ENCODE peak calls at places on chromosomes 2 and 18, in four cellular contexts. L is transverse colon, F is heart right ventricle, W is fibroblast of lung. S is an unnamed sample.

GRCh38 chr2:167411367-167411766 is 523.1 kb downstream of the XIRP2 start:
- DNase-seq in F (no peak), W (no peak), L (no peak), S (no peak)

GRCh38 chr2:40559175-40559574 is 107.3 kb upstream of the SLC8A1 start:
- DNase-seq in W (peak; percentile 5), F (no peak), L (no peak), S (no peak)

GRCh38 chr18:35220424-35220823 is 20.4 kb upstream of the ZNF397 start:
- DNase-seq in L (peak; percentile 12), F (no peak), W (no peak), S (no peak)

GRCh38 chr2:233034-233433 is 30.8 kb downstream of the SH3YL1 start:
- DNase-seq in L (no peak), W (no peak), F (no peak), S (no peak)

GRCh38 chr18:45386256-45386655 is 229.0 kb upstream of the SLC14A2 start:
- DNase-seq in L (peak; percentile 24), F (peak; percentile 20), W (peak; percentile 47), S (peak; percentile 7)

GRCh38 chr2:20608666-20609348 is 42.1 kb downstream of the HS1BP3 start:
- DNase-seq in W (peak; percentile 41), L (no peak), F (no peak), S (no peak)

GRCh38 chr18:45617284-45617683 is 2.0 kb downstream of the SLC14A2 start:
- DNase-seq in F (peak; percentile 76), W (peak; percentile 90), L (peak; percentile 91), S (peak; percentile 72)

GRCh38 chr18:45745817-45746461 is 22.0 kb downstream of the SLC14A1 start:
- DNase-seq in F (no peak), L (no peak), W (no peak), S (no peak)

GRCh38 chr2:169739351-169739750 is 5.7 kb downstream of the KLHL23 start:
- DNase-seq in W (no peak), L (no peak), F (no peak), S (no peak)

GRCh38 chr2:156896294-156896693 is 361.2 kb upstream of the GALNT5 start:
- DNase-seq in L (no peak), W (peak; percentile 75), F (no peak), S (no peak)

GRCh38 chr2:111618953-111619902 is 264.8 kb downstream of the ANAPC1 start:
- DNase-seq in L (no peak), F (no peak), W (no peak), S (no peak)

GRCh38 chr2:19851116-19851515 is 50.7 kb downstream of the TTC32 start:
- DNase-seq in F (no peak), W (no peak), L (no peak), S (no peak)

GRCh38 chr2:232668805-232669444 is 28.2 kb upstream of the GIGYF2 start:
- DNase-seq in L (no peak), F (no peak), W (peak; percentile 13), S (peak; percentile 25)

GRCh38 chr2:113602869-113603466 is 24.1 kb upstream of the RABL2A start:
- DNase-seq in L (no peak), W (no peak), F (no peak), S (no peak)

GRCh38 chr2:238439093-238439849 is 12.5 kb downstream of the ASB1 start:
- DNase-seq in L (no peak), W (peak; percentile 99), F (no peak), S (peak; percentile 98)

GRCh38 chr2:20378891-20379519 is 28.4 kb upstream of the PUM2 start:
- DNase-seq in L (peak; percentile 83), F (peak; percentile 87), W (peak; percentile 80), S (peak; percentile 67)

GRCh38 chr2:3403587-3404334 is 24.3 kb downstream of the TRAPPC12 start:
- DNase-seq in F (no peak), L (no peak), W (no peak), S (no peak)

GRCh38 chr2:113089907-113090306 is 22.1 kb downstream of the IL1F10 start:
- DNase-seq in F (no peak), L (no peak), W (no peak), S (no peak)

GRCh38 chr2:211174021-211174420 is 617.6 kb downstream of the CPS1 start:
- DNase-seq in W (no peak), F (no peak), L (no peak), S (no peak)

GRCh38 chr2:188326669-188327301 is 35.1 kb downstream of the GULP1 start:
- DNase-seq in F (no peak), W (peak; percentile 54), L (no peak), S (no peak)

GRCh38 chr2:205650450-205650849 is 31.9 kb upstream of the NRP2 start:
- DNase-seq in L (no peak), W (peak; percentile 72), F (no peak), S (peak; percentile 53)

GRCh38 chr2:12618576-12618975 is 98.2 kb upstream of the TRIB2 start:
- DNase-seq in W (no peak), L (no peak), F (no peak), S (no peak)

GRCh38 chr2:118481336-118481735 is 366.1 kb downstream of the EN1 start:
- DNase-seq in L (no peak), W (no peak), F (no peak), S (no peak)

GRCh38 chr2:28633739-28634138 is 117.9 kb upstream of the PPP1CB start:
- DNase-seq in F (no peak), L (peak; percentile 8), W (peak; percentile 88), S (peak; percentile 93)

GRCh38 chr2:208139447-208139846 is 6.5 kb downstream of the CRYGB start:
- DNase-seq in F (no peak), L (no peak), W (no peak), S (no peak)

GRCh38 chr18:58886864-58887612 is 22.4 kb downstream of the ZNF532 start:
- DNase-seq in W (no peak), F (no peak), L (no peak), S (no peak)
- H3K36me3 ChIP-seq in W (no peaks in the 10 kb centered on the region), F (no peaks in the 10 kb centered on the region), L (no peaks in the 10 kb centered on the region), S (no peaks in the 10 kb centered on the region)

GRCh38 chr2:41942278-41942677 is 105.5 kb upstream of the PKDCC start:
- DNase-seq in L (no peak), W (no peak), F (no peak), S (no peak)
- H3K27ac ChIP-seq in L (no peak overlapping the region), W (no peak overlapping the region), F (no peak overlapping the region), S (no peak overlapping the region)

GRCh38 chr2:181573140-181573736 is 83.7 kb downstream of the CERKL start:
- DNase-seq in W (peak; percentile 20), L (no peak), F (no peak), S (peak; percentile 28)
- TF ChIP-seq CTCF in W (peak; percentile 61), L (no peak), F (peak; percentile 44), S (peak; percentile 57)

GRCh38 chr2:96340493-96341414 is 5.2 kb downstream of the NCAPH start:
- DNase-seq in L (no peak), F (no peak), W (peak; percentile 26), S (no peak)

GRCh38 chr2:96345403-96345802 is 9.8 kb downstream of the NCAPH start:
- DNase-seq in F (no peak), W (no peak), L (no peak), S (no peak)

GRCh38 chr2:96342085-96342484 is 6.5 kb downstream of the NCAPH start:
- DNase-seq in W (peak; percentile 90), F (no peak), L (no peak), S (peak; percentile 94)

GRCh38 chr2:96344011-96344410 is 8.4 kb downstream of the NCAPH start:
- DNase-seq in L (peak; percentile 39), F (no peak), W (peak; percentile 73), S (peak; percentile 42)

DNA sequence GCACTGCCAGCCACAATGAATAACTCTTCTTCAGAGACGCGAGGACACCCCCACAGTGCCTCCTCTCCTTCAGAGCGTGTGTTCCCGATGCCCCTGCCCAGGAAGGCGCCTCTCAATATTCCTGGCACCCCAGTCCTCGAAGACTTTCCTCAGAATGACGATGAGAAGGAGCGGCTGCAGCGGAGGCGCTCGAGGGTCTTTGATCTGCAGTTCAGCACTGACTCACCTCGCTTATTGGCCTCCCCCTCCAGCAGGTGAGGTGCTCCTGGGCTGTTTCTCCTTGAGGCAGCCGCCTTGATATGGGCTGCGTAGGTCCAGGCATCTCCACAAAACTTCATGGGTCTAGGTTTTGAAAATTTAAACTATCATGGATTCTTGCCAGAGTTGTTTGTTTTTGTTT is 6.1 kb downstream of the NCAPH start:
- DNase-seq in F (no peak), L (no peak), W (no peak), S (no peak)
- H3K36me3 ChIP-seq in F (no peaks in the 10 kb centered on the region), L (no peaks in the 10 kb centered on the region), W (peaks cover 4% of the 10 kb centered on the region), S (no peaks in the 10 kb centered on the region)

S was measured in brain microvascular endothelial cell.